ENCODE peak calls at places on chromosomes 2 and 18, in six cellular contexts. C is MV-4-11, G is HCEC 1CT, Z is foreskin fibroblast, N is naive B cell, F is T-helper 9 cell. H is an unnamed sample.

GRCh38 chr2:19356545-19357382 is 1.7 kb downstream of the OSR1 start:
- DNase-seq in F (no peak), Z (peak; percentile 36), N (no peak), G (no peak), C (no peak), H (no peak)

GRCh38 chr2:232633413-232634318 is at the start of gene EFHD1:
- DNase-seq in G (no peak), Z (peak; percentile 85), C (no peak), F (peak; percentile 20), N (peak; percentile 42), H (peak; percentile 43)

GRCh38 chr2:19942199-19942598 is 40.4 kb upstream of the TTC32 start:
- DNase-seq in F (no peak), C (no peak), Z (no peak), G (no peak), N (no peak), H (no peak)

GRCh38 chr2:130828461-130828860 is 8.3 kb upstream of the ARHGEF4 start:
- DNase-seq in Z (no peak), C (no peak), G (no peak), F (no peak), N (no peak), H (no peak)

GRCh38 chr2:99488999-99489757 is 639 bp downstream of the REV1 start:
- DNase-seq in N (peak; percentile 32), F (peak; percentile 51), Z (peak; percentile 74), G (peak; percentile 49), C (peak; percentile 48), H (peak; percentile 45)

GRCh38 chr2:100852999-100853908 is 33.3 kb downstream of the NPAS2 start:
- DNase-seq in G (no peak), F (no peak), C (peak; percentile 61), Z (no peak), N (no peak), H (peak; percentile 56)

GRCh38 chr2:222256250-222256649 is 42.5 kb downstream of the PAX3 start:
- DNase-seq in Z (no peak), C (no peak), N (no peak), G (no peak), F (no peak), H (no peak)

GRCh38 chr2:86485103-86485502 is 43.9 kb downstream of the KDM3A start:
- DNase-seq in N (no peak), Z (peak; percentile 5), C (no peak), G (no peak), F (no peak), H (peak; percentile 41)

GRCh38 chr2:165837122-165837521 is 43.1 kb upstream of the GALNT3 start:
- DNase-seq in N (no peak), Z (peak; percentile 64), C (no peak), F (no peak), G (peak; percentile 22), H (no peak)

GRCh38 chr18:63890950-63891304 is 3.4 kb downstream of the SERPINB2 start:
- DNase-seq in F (no peak), N (no peak), Z (peak; percentile 19), C (peak; percentile 80), G (peak; percentile 14), H (no peak)

GRCh38 chr2:118755362-118755761 is 92.1 kb downstream of the EN1 start:
- DNase-seq in G (no peak), F (no peak), Z (no peak), N (no peak), C (no peak), H (no peak)

GRCh38 chr2:127388423-127389164 is 819 bp upstream of the MAP3K2 start:
- DNase-seq in N (no peak), Z (no peak), F (no peak), G (peak; percentile 19), C (peak; percentile 34), H (no peak)

GRCh38 chr2:194815475-194815874 is 841.6 kb upstream of the SLC39A10 start:
- DNase-seq in G (no peak), C (no peak), F (no peak), N (no peak), Z (peak; percentile 1), H (no peak)

GRCh38 chr2:11577101-11577883 is 43.4 kb downstream of the GREB1 start:
- DNase-seq in C (no peak), G (no peak), Z (no peak), N (no peak), F (no peak), H (no peak)

GRCh38 chr2:163123526-163123925 is 285.0 kb upstream of the KCNH7 start:
- DNase-seq in C (no peak), Z (no peak), N (no peak), F (no peak), G (no peak), H (no peak)

GRCh38 chr18:8951491-8951890 is 151.0 kb upstream of the NDUFV2 start:
- DNase-seq in Z (no peak), N (peak; percentile 57), F (no peak), G (no peak), C (no peak), H (no peak)

H was measured in fibroblast of lung.